ENCODE peak calls at places on chromosome 7, in nine cellular contexts. N is ureter; E is naive thymus-derived CD8-positive, alpha-beta T cell; B is brain microvascular endothelial cell; D is upper lobe of right lung; A is hepatocyte; R is stimulated activated CD8-positive, alpha-beta memory T cell treated with anti-CD3 and anti-CD28 coated beads, Interleukin-4, amount 100 ng/mL, for 4 hours; U is activated CD4-positive, alpha-beta T cell treated with anti-CD3 and anti-CD28 coated beads, Interleukin-2, amount 50 U/mL, for 1 hour; X is NCI-H1092 treated with DMSO at 0.1 percent for 48 hours. M is an unnamed sample.

GRCh38 chr7:21383833-21384220 is 44.1 kb upstream of the SP4 start:
- DNase-seq in R (no peak), B (no peak), E (no peak), D (no peak), A (no peak), X (no peak), U (no peak), N (no peak), M (no peak)

GRCh38 chr7:87369216-87369615 is 23.8 kb downstream of the CROT start:
- DNase-seq in X (no peak), U (peak), B (no peak), D (no peak), E (peak), N (no peak), R (no peak), A (no peak), M (no peak)

GRCh38 chr7:132393789-132394261 is 182.4 kb downstream of the PLXNA4 start:
- DNase-seq in X (peak), N (peak), D (no peak), B (no peak), U (no peak), A (peak), E (no peak), R (no peak), M (no peak)

GRCh38 chr7:142508251-142508650 is 241.0 kb upstream of the PRSS1 start:
- DNase-seq in E (peak), D (no peak), X (no peak), B (no peak), U (no peak), N (peak), A (peak), R (no peak), M (no peak)

GRCh38 chr7:111210996-111211395 is 120.1 kb downstream of the LRRN3 start:
- DNase-seq in U (no peak), A (no peak), E (no peak), B (peak), D (no peak), X (no peak), R (no peak), N (no peak), M (peak)

GRCh38 chr7:28808786-28809533 is 149.2 kb downstream of the TRIL start:
- DNase-seq in N (no peak), U (no peak), X (no peak), B (no peak), D (peak), R (no peak), E (no peak), A (no peak), M (peak)

GRCh38 chr7:3201937-3202715 is 98.9 kb upstream of the SDK1 start:
- DNase-seq in B (no peak), R (no peak), X (no peak), A (no peak), D (no peak), U (no peak), N (peak), E (no peak), M (no peak)

GRCh38 chr7:102864958-102865357 is 47.8 kb upstream of the LRRC17 start:
- DNase-seq in A (no peak), E (no peak), X (no peak), N (no peak), B (no peak), R (no peak), U (no peak), D (no peak), M (no peak)

GRCh38 chr7:151309306-151309705 is 32.3 kb upstream of the NUB1 start:
- DNase-seq in D (no peak), E (no peak), B (no peak), N (no peak), U (no peak), A (no peak), X (no peak), R (no peak), M (peak)

GRCh38 chr7:121157885-121158590 is 169.5 kb downstream of the CPED1 start:
- DNase-seq in D (no peak), A (no peak), B (no peak), R (no peak), X (no peak), U (no peak), E (no peak), N (no peak), M (no peak)

GRCh38 chr7:117402109-117402508 is 25.2 kb downstream of the ASZ1 start:
- DNase-seq in B (peak), N (no peak), E (no peak), U (no peak), D (no peak), X (no peak), A (no peak), R (no peak), M (no peak)

GRCh38 chr7:466465-467191 is 53.0 kb downstream of the PDGFA start:
- DNase-seq in D (peak), U (no peak), E (no peak), R (no peak), B (no peak), X (no peak), N (no peak), A (no peak), M (no peak)

GRCh38 chr7:117803476-117803875 is 69.8 kb downstream of the CTTNBP2 start:
- DNase-seq in U (no peak), A (no peak), N (no peak), R (no peak), B (no peak), E (no peak), D (no peak), X (no peak), M (no peak)

GRCh38 chr7:157136372-157136771 is 2.4 kb upstream of the UBE3C start:
- DNase-seq in R (no peak), A (peak), D (no peak), N (no peak), E (no peak), U (no peak), B (peak), X (peak), M (peak)

GRCh38 chr7:144019457-144019856 is 19.3 kb downstream of the OR6B1 start:
- DNase-seq in X (no peak), N (no peak), A (peak), R (no peak), E (no peak), B (peak), D (no peak), U (no peak), M (peak)

GRCh38 chr7:73635428-73636200 is 11.3 kb upstream of the MLXIPL start:
- DNase-seq in U (no peak), D (no peak), R (no peak), A (no peak), N (no peak), B (no peak), X (no peak), E (no peak), M (no peak)

GRCh38 chr7:23654508-23654907 is 25.5 kb upstream of the FAM221A start:
- DNase-seq in E (no peak), A (peak), X (no peak), B (peak), D (no peak), N (no peak), R (no peak), U (no peak), M (no peak)

GRCh38 chr7:100154651-100155491 is 3.7 kb downstream of the TRAPPC14 start:
- DNase-seq in N (peak), E (no peak), U (no peak), D (no peak), R (no peak), B (no peak), A (peak), X (no peak), M (no peak)

GRCh38 chr7:85185355-85186082 is 1.3 kb downstream of the SEMA3D start:
- DNase-seq in U (no peak), E (no peak), A (peak), R (no peak), D (peak), B (peak), X (peak), N (peak), M (peak)

GRCh38 chr7:77913977-77914607 is 115.5 kb downstream of the PHTF2 start:
- DNase-seq in N (no peak), E (no peak), R (no peak), X (peak), B (peak), A (no peak), D (no peak), U (no peak), M (no peak)